ENCODE peak calls at places on chromosomes 16 and 17, in nine cellular contexts. K, A, J, S, O, Z, D, U and W are unnamed samples.

GRCh38 chr16:48138543-48138942 is 17.2 kb downstream of the ABCC12 start:
- DNase-seq in K (no peak), A (no peak), J (no peak), S (no peak), O (no peak), Z (no peak), D (no peak), U (no peak), W (no peak)

GRCh38 chr16:50273888-50274770 is 7.8 kb downstream of the ADCY7 start:
- DNase-seq in K (no peak), A (peak), J (no peak), S (no peak), O (no peak), Z (no peak), D (no peak), U (peak), W (no peak)

GRCh38 chr17:21174719-21175118 is 39.2 kb downstream of the TMEM11 start:
- DNase-seq in K (no peak), A (no peak), J (no peak), S (no peak), O (no peak), Z (no peak), D (no peak), U (no peak), W (no peak)

GRCh38 chr17:27628376-27628775 is 2.6 kb upstream of the LGALS9 start:
- DNase-seq in K (no peak), A (no peak), J (no peak), S (no peak), O (no peak), Z (no peak), D (no peak), U (no peak), W (no peak)

GRCh38 chr16:83895942-83896341 is 3.0 kb upstream of the MLYCD start:
- DNase-seq in K (no peak), A (no peak), J (no peak), S (no peak), O (no peak), Z (no peak), D (no peak), U (no peak), W (no peak)

GRCh38 chr16:4612977-4613635 is 1.6 kb downstream of the UBALD1 start:
- DNase-seq in K (no peak), A (no peak), J (no peak), S (no peak), O (no peak), Z (no peak), D (no peak), U (peak), W (no peak)

GRCh38 chr17:40179923-40180659 is 2.8 kb downstream of the RAPGEFL1 start:
- DNase-seq in K (no peak), A (no peak), J (peak), S (no peak), O (peak), Z (peak), D (no peak), U (peak), W (peak)

GRCh38 chr17:82981141-82981540 is 98.3 kb upstream of the METRNL start:
- DNase-seq in K (no peak), A (no peak), J (no peak), S (no peak), O (no peak), Z (no peak), D (no peak), U (peak), W (no peak)

GRCh38 chr16:9176547-9177418 is 85.3 kb downstream of the HAPSTR1 start:
- DNase-seq in K (no peak), A (no peak), J (no peak), S (no peak), O (no peak), Z (no peak), D (no peak), U (no peak), W (no peak)

GRCh38 chr17:40304464-40304863 is 4.5 kb upstream of the RARA start:
- DNase-seq in K (no peak), A (no peak), J (no peak), S (no peak), O (no peak), Z (no peak), D (no peak), U (no peak), W (peak)

GRCh38 chr16:56667581-56668571 is at the start of gene MT1G:
- DNase-seq in K (no peak), A (no peak), J (no peak), S (no peak), O (no peak), Z (no peak), D (no peak), U (peak), W (no peak)

GRCh38 chr17:51601622-51602261 is 341.4 kb downstream of the UTP18 start:
- DNase-seq in K (no peak), A (no peak), J (no peak), S (no peak), O (no peak), Z (no peak), D (no peak), U (no peak), W (no peak)

GRCh38 chr16:68397710-68398171 is 50.6 kb downstream of the SMPD3 start:
- DNase-seq in K (no peak), A (no peak), J (no peak), S (no peak), O (no peak), Z (no peak), D (no peak), U (no peak), W (no peak)

GRCh38 chr17:82003411-82004381 is 19.0 kb downstream of the CENPX start:
- DNase-seq in K (peak), A (no peak), J (no peak), S (peak), O (peak), Z (peak), D (no peak), U (peak), W (peak)

GRCh38 chr16:66751135-66751991 is at the start of gene DYNC1LI2:
- DNase-seq in K (peak), A (peak), J (peak), S (no peak), O (peak), Z (no peak), D (no peak), U (peak), W (peak)

GRCh38 chr17:2721603-2722002 is 10.0 kb upstream of the CLUH start:
- DNase-seq in K (no peak), A (no peak), J (no peak), S (no peak), O (no peak), Z (no peak), D (no peak), U (no peak), W (no peak)

GRCh38 chr16:81996664-81997529 is 14.4 kb downstream of the SDR42E1 start:
- DNase-seq in K (no peak), A (no peak), J (no peak), S (no peak), O (peak), Z (peak), D (no peak), U (no peak), W (peak)

GRCh38 chr16:48687421-48688038 is 77.5 kb upstream of the N4BP1 start:
- DNase-seq in K (peak), A (no peak), J (peak), S (peak), O (peak), Z (peak), D (no peak), U (peak), W (peak)

GRCh38 chr17:47818002-47818695 is 3.4 kb downstream of the OSBPL7 start:
- DNase-seq in K (no peak), A (no peak), J (no peak), S (no peak), O (no peak), Z (no peak), D (no peak), U (no peak), W (no peak)

GRCh38 chr17:6543079-6544010 is 13.0 kb downstream of the PITPNM3 start:
- DNase-seq in K (no peak), A (no peak), J (no peak), S (no peak), O (no peak), Z (no peak), D (no peak), U (no peak), W (no peak)

GRCh38 chr16:87303431-87303930 is 13.7 kb downstream of the C16orf95 start:
- DNase-seq in K (no peak), A (no peak), J (no peak), S (no peak), O (peak), Z (no peak), D (no peak), U (no peak), W (peak)

GRCh38 chr17:78826426-78826825 is 14.2 kb downstream of the USP36 start:
- DNase-seq in K (no peak), A (no peak), J (no peak), S (no peak), O (no peak), Z (no peak), D (no peak), U (no peak), W (no peak)